ENCODE peak calls at places on chromosomes 7 and 10, in six cellular contexts. M, O, A, H, U and N are unnamed samples.

GRCh38 chr7:16998481-16999051 is 116.8 kb upstream of the AGR3 start:
- DNase-seq in M (no peak), O (no peak), U (no peak), A (no peak), H (no peak), N (no peak)

GRCh38 chr10:118501637-118502440 is 93.6 kb downstream of the PRLHR start:
- DNase-seq in A (no peak), O (no peak), H (no peak), U (no peak), M (no peak), N (no peak)

GRCh38 chr10:44567471-44567870 is 182.6 kb upstream of the CXCL12 start:
- DNase-seq in H (no peak), O (no peak), A (no peak), M (no peak), U (no peak), N (no peak)

GRCh38 chr10:4503076-4503475 is 322.9 kb upstream of the AKR1E2 start:
- DNase-seq in O (no peak), A (no peak), U (no peak), M (no peak), H (no peak), N (no peak)

GRCh38 chr7:43119371-43120069 is 7.1 kb downstream of the HECW1 start:
- DNase-seq in O (no peak), H (no peak), A (no peak), U (no peak), M (no peak), N (no peak)

GRCh38 chr10:71975087-71975890 is 11.1 kb downstream of the CHST3 start:
- DNase-seq in O (no peak), A (no peak), H (no peak), U (no peak), M (peak), N (peak)

GRCh38 chr7:117164578-117164977 is 158.3 kb downstream of the WNT2 start:
- DNase-seq in A (no peak), O (no peak), H (no peak), U (no peak), M (no peak), N (no peak)

GRCh38 chr10:83871486-83872081 is 267.7 kb upstream of the GHITM start:
- DNase-seq in A (peak), M (peak), U (peak), H (peak), O (peak), N (peak)

GRCh38 chr10:91511549-91512330 is 101.6 kb downstream of the HECTD2 start:
- DNase-seq in A (no peak), M (no peak), O (no peak), U (no peak), H (no peak), N (no peak)

GRCh38 chr10:14173706-14174594 is 156.8 kb downstream of the FRMD4A start:
- DNase-seq in M (no peak), U (no peak), A (no peak), H (no peak), O (peak), N (peak)

GRCh38 chr10:16975188-16975587 is 154.4 kb downstream of the CUBN start:
- DNase-seq in A (no peak), H (no peak), O (no peak), M (no peak), U (no peak), N (peak)

GRCh38 chr7:129126314-129126713 is 18.2 kb upstream of the TSPAN33 start:
- DNase-seq in M (no peak), A (no peak), H (no peak), O (no peak), U (no peak), N (no peak)